ENCODE peak calls at places on chromosomes 7 and 10, in five cellular contexts. L, G, E, H and S are unnamed samples.

GRCh38 chr10:68489919-68490318 is 18.1 kb upstream of the DNA2 start:
- DNase-seq in L (peak), G (no peak), E (peak), H (no peak), S (no peak)

GRCh38 chr7:142774826-142775225 is 4.1 kb downstream of the PRSS2 start:
- DNase-seq in L (no peak), G (no peak), E (no peak), H (no peak), S (no peak)

GRCh38 chr10:120644549-120645410 is 187.8 kb downstream of the PLPP4 start:
- DNase-seq in L (no peak), G (no peak), E (no peak), H (no peak), S (no peak)

GRCh38 chr10:106181491-106181890 is 983.0 kb downstream of the SORCS1 start:
- DNase-seq in L (peak), G (no peak), E (no peak), H (no peak), S (no peak)

GRCh38 chr10:133400624-133401424 is 6.9 kb downstream of the MTG1 start:
- DNase-seq in L (no peak), G (peak), E (peak), H (no peak), S (no peak)

GRCh38 chr10:30092151-30092790 is 32.9 kb upstream of the JCAD start:
- DNase-seq in L (peak), G (no peak), E (no peak), H (no peak), S (no peak)

GRCh38 chr10:68301790-68302502 is 29.9 kb upstream of the HNRNPH3 start:
- DNase-seq in L (peak), G (no peak), E (peak), H (peak), S (no peak)

GRCh38 chr10:25026463-25026862 is 10.1 kb downstream of the THNSL1 start:
- DNase-seq in L (peak), G (no peak), E (no peak), H (no peak), S (no peak)

GRCh38 chr10:117964528-117964927 is 82.2 kb downstream of the RAB11FIP2 start:
- DNase-seq in L (no peak), G (no peak), E (no peak), H (no peak), S (no peak)

GRCh38 chr10:86967481-86967941 is 771 bp upstream of the ADIRF start:
- DNase-seq in L (no peak), G (peak), E (no peak), H (no peak), S (no peak)

GRCh38 chr10:96495544-96495943 is 18.2 kb downstream of the TLL2 start:
- DNase-seq in L (no peak), G (no peak), E (no peak), H (no peak), S (no peak)

GRCh38 chr10:96493871-96494525 is 19.7 kb downstream of the TLL2 start:
- DNase-seq in L (no peak), G (no peak), E (no peak), H (no peak), S (no peak)

GRCh38 chr10:96488161-96488935 is 25.4 kb downstream of the TLL2 start:
- DNase-seq in L (no peak), G (no peak), E (no peak), H (no peak), S (no peak)

GRCh38 chr10:96493254-96493653 is 20.5 kb downstream of the TLL2 start:
- DNase-seq in L (no peak), G (no peak), E (no peak), H (no peak), S (no peak)

GRCh38 chr10:96491303-96491702 is 22.4 kb downstream of the TLL2 start:
- DNase-seq in L (no peak), G (no peak), E (no peak), H (peak), S (no peak)
- TF ChIP-seq CTCF in L (no peak), G (no peak), E (peak), H (peak), S (no peak)

GRCh38 chr7:2063562-2064360 is 169.0 kb downstream of the MAD1L1 start:
- DNase-seq in L (peak), G (no peak), E (no peak), H (no peak), S (no peak)
- TF ChIP-seq CTCF in L (peak), G (no peak), E (no peak), H (no peak), S (no peak)

DNA sequence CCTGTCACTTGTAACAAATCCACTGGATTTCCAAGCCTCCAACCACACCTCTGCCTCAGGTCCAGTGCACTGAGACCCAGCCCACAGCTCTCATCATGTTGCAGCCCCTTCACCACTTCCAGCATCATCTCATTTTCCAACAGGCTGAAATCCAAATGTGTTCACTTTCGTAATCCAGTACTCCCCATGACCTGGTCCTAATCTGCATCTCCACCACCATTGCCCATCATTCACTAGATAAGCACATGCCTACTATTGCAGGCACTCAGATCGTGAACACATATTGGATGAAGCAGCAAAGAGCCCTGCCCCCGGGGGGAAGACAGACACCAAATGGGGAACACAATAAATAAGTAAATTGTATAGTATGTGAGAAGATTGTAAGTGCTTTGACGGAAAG is 76.1 kb upstream of the INSIG1 start:
- DNase-seq in L (no peak), G (no peak), E (no peak), H (no peak), S (no peak)
- TF ChIP-seq CTCF in L (no peak), G (no peak), E (no peak), H (no peak), S (no peak)

DNA sequence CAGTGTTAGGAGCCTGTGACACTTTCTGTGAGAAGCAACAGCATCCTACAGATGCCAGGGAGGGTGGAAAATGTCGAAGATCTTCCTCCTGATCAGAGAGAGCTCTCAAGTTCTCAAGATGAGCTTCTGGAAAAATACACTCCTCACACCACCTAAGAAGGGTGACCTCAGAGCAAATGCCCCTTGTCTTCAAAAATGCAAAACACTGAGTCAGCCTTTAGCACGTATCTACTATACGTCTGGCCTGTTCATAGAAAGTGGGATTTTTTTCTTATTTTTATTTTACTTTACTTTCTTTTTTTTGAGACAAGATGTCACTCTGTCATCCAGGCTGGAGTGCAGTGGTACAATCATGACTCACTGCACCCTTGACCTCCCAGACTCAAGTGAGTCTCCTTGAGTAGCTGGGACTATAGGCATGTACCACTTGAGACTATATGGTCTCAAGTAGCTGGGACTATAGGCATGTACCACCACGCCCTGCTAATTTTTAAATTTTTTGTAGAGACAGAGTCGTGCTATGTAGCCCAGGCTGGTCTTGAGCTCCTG is 57.0 kb downstream of the AFAP1L2 start:
- DNase-seq in L (no peak), G (no peak), E (peak), H (no peak), S (peak)
- TF ChIP-seq CTCF in L (no peak), G (no peak), E (no peak), H (no peak), S (no peak)

GRCh38 chr10:83562381-83562780 is 576.9 kb upstream of the GHITM start:
- DNase-seq in L (no peak), G (no peak), E (no peak), H (no peak), S (no peak)
- TF ChIP-seq CTCF in L (no peak), G (no peak), E (peak), H (no peak), S (no peak)